ENCODE peak calls at places on chromosomes 1 and 21, in six cellular contexts. E is mesenchymal stem cell, X is IMR-90, Q is H9, L is H1, J is neuronal stem cell. Y is an unnamed sample.

GRCh38 chr1:227903061-227903521 is 44.6 kb downstream of the WNT9A start:
- DNase-seq in X (no peak), L (no peak), Q (no peak), J (no peak), E (no peak), Y (no peak)

GRCh38 chr1:157155658-157156057 is 17.5 kb upstream of the ETV3 start:
- DNase-seq in X (no peak), J (no peak), E (no peak), Q (peak; percentile 79), L (no peak), Y (no peak)

GRCh38 chr21:34810786-34811185 is 142.0 kb downstream of the CLIC6 start:
- DNase-seq in X (no peak), Q (no peak), L (no peak), E (no peak), J (no peak), Y (no peak)

GRCh38 chr1:168112673-168113305 is 23.9 kb downstream of the GPR161 start:
- DNase-seq in Q (no peak), E (peak; percentile 69), X (peak; percentile 81), J (no peak), L (no peak), Y (no peak)

GRCh38 chr1:200038987-200039848 is 11.7 kb downstream of the NR5A2 start:
- DNase-seq in L (peak; percentile 89), E (peak; percentile 43), X (no peak), J (peak; percentile 70), Q (peak; percentile 82), Y (no peak)

GRCh38 chr1:155017946-155018316 is 15.3 kb downstream of the ZBTB7B start:
- DNase-seq in L (peak; percentile 56), J (no peak), E (no peak), X (no peak), Q (no peak), Y (no peak)

GRCh38 chr1:102531031-102531430 is 534.3 kb upstream of the OLFM3 start:
- DNase-seq in E (no peak), X (no peak), Q (no peak), J (no peak), L (no peak), Y (no peak)

GRCh38 chr1:1599030-1599916 is 662 bp downstream of the FNDC10 start:
- DNase-seq in X (peak; percentile 37), L (peak; percentile 82), J (peak; percentile 44), E (peak; percentile 40), Q (peak; percentile 70), Y (peak; percentile 47)

GRCh38 chr1:112540395-112540794 is 31.6 kb downstream of the WNT2B start:
- DNase-seq in E (no peak), X (peak; percentile 71), Q (no peak), J (no peak), L (no peak), Y (no peak)

GRCh38 chr1:7558921-7559869 is 211.9 kb upstream of the VAMP3 start:
- DNase-seq in J (no peak), E (no peak), L (no peak), X (no peak), Q (no peak), Y (no peak)

GRCh38 chr1:84363019-84363418 is 35.3 kb upstream of the DNASE2B start:
- DNase-seq in Q (no peak), J (no peak), E (peak; percentile 60), X (no peak), L (no peak), Y (no peak)

GRCh38 chr21:26945916-26946315 is 21.0 kb downstream of the ADAMTS5 start:
- DNase-seq in E (peak; percentile 47), J (no peak), L (no peak), X (no peak), Q (no peak), Y (no peak)

GRCh38 chr1:62144238-62144831 is 50.3 kb upstream of the L1TD1 start:
- DNase-seq in X (peak; percentile 52), J (peak; percentile 55), E (peak; percentile 47), L (peak; percentile 71), Q (peak; percentile 51), Y (peak; percentile 61)

GRCh38 chr1:90534669-90535379 is 182.3 kb downstream of the BARHL2 start:
- DNase-seq in J (peak; percentile 69), Q (no peak), L (no peak), X (no peak), E (no peak), Y (no peak)

GRCh38 chr21:27796106-27796505 is 829.2 kb upstream of the ADAMTS5 start:
- DNase-seq in J (peak; percentile 1), E (no peak), Q (no peak), L (no peak), X (peak; percentile 68), Y (no peak)

GRCh38 chr1:61204528-61204927 is 122.2 kb downstream of the NFIA start:
- DNase-seq in J (no peak), E (no peak), X (no peak), Q (no peak), L (no peak), Y (no peak)

GRCh38 chr1:234089396-234089795 is 184.9 kb downstream of the SLC35F3 start:
- DNase-seq in E (no peak), X (no peak), Q (peak; percentile 61), J (no peak), L (no peak), Y (no peak)

GRCh38 chr1:116486424-116486823 is 84.4 kb downstream of the CD58 start:
- DNase-seq in J (no peak), E (peak; percentile 69), X (peak; percentile 88), L (no peak), Q (no peak), Y (no peak)

GRCh38 chr1:40717065-40717464 is 25.6 kb downstream of the NFYC start:
- DNase-seq in Q (no peak), L (no peak), J (no peak), X (no peak), E (no peak), Y (no peak)

GRCh38 chr1:99759529-99760160 is 6.8 kb downstream of the FRRS1 start:
- DNase-seq in L (no peak), X (no peak), Q (no peak), J (no peak), E (no peak), Y (no peak)

DNA sequence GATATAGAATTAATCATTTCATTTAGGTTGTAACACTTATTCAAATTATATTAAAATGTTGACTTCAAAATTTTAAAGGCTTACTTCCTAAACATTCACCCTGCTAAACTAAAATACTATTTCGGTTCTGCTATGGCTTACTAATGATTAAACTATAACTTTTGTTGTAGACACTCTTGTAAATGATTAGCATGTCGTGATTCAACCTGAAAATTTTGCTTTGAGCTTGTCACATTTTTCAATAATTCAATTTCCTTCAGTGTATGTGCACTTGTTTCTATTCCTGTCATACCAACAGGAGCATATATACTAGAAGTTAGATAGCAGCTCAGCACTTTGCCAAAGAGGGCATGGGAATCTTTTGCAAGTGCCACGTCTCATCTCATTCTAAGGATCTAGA is 1018.8 kb downstream of the AMY1C start:
- DNase-seq in X (no peak), E (no peak), Q (no peak), J (no peak), L (no peak), Y (no peak)
- H3K14ac ChIP-seq in X (no peak overlapping the region), E (no peak overlapping the region), Q (no peak overlapping the region), J (no peak overlapping the region), L (no peak overlapping the region), Y (no peak overlapping the region)

DNA sequence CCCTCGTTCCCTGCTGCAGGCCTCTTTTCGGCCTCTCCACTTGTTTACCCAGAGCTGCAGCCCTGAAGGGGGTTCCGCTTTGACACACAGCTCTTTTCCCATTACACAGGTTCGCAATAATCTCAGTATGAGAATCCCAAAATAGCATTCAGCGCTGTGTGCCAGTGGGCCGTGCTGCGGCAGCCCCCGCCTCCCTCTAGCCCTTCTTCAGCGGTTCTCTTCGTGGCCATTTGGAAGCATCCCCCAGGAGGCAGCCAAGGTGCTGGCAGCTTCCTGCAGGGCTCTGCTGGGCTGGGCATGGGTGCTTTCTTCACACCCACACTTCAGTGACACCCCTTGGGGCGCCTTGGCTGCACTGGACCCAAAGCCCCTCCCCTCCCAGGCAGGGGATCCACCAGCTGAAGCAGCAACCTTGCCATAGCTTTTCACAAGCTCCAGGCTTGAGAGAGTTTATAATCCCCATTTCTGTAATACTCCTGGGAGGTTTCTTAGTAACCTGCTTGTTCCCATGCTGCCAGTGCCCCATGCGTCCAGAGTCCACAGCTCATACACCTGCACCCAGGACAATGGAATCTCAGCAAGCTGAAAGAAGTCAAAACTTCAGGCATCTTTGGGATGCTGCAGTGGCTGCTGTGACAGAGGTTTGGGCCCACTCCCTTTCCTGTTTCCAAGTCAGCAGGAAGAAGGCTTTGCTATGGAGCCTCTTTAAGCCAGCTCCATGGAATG is 8.1 kb downstream of the NCF2 start:
- DNase-seq in J (no peak), Q (no peak), L (no peak), X (no peak), E (no peak), Y (no peak)
- H2AFZ ChIP-seq in J (peak overlapping the region; percentile 22), Q (no peak overlapping the region), L (peak overlapping the region; percentile 6), X (no peak overlapping the region), E (no peak overlapping the region), Y (no peak overlapping the region)

GRCh38 chr1:178011864-178012476 is 42.1 kb upstream of the SEC16B start:
- DNase-seq in X (no peak), Q (no peak), E (no peak), L (no peak), J (no peak), Y (no peak)
- H3K4me2 ChIP-seq in X (no peak overlapping the region), Q (no peak overlapping the region), E (no peak overlapping the region), L (no peak overlapping the region), J (no peak overlapping the region), Y (no peak overlapping the region)

GRCh38 chr1:59163268-59164092 is 133.4 kb upstream of the FGGY start:
- DNase-seq in L (no peak), E (peak; percentile 72), Q (no peak), X (peak; percentile 65), J (no peak), Y (no peak)
- H3K14ac ChIP-seq in L (no peak overlapping the region), E (no peak overlapping the region), Q (no peak overlapping the region), X (no peak overlapping the region), J (no peak overlapping the region), Y (no peak overlapping the region)

Y was measured in trophoblast cell.